ENCODE peak calls at places on chromosome 20, in eight cellular contexts. D, P, O, E, Z, A, Y and W are unnamed samples.

GRCh38 chr20:25211273-25211672 is 15.8 kb downstream of the ENTPD6 start:
- DNase-seq in E (no peak), P (no peak), Z (no peak), A (no peak), O (no peak), Y (no peak), D (no peak), W (no peak)

GRCh38 chr20:52833901-52834300 is 138.3 kb upstream of the TSHZ2 start:
- DNase-seq in D (no peak), A (no peak), O (no peak), Y (no peak), E (no peak), P (no peak), Z (no peak), W (no peak)

GRCh38 chr20:62482136-62482833 is 6.5 kb upstream of the GATA5 start:
- DNase-seq in E (no peak), P (no peak), A (no peak), Y (no peak), D (no peak), Z (peak; percentile 62), O (no peak), W (no peak)

GRCh38 chr20:21090112-21090737 is 15.9 kb downstream of the LINC00237 start:
- DNase-seq in P (no peak), D (no peak), Z (no peak), O (no peak), Y (no peak), A (no peak), E (no peak), W (no peak)

GRCh38 chr20:16290358-16290757 is 282.9 kb downstream of the KIF16B start:
- DNase-seq in Y (no peak), A (no peak), O (no peak), D (no peak), E (no peak), Z (no peak), P (no peak), W (no peak)

GRCh38 chr20:856361-856775 is 22.9 kb downstream of the FAM110A start:
- DNase-seq in D (no peak), O (peak; percentile 95), P (no peak), Y (peak; percentile 98), A (peak; percentile 22), Z (no peak), E (peak; percentile 68), W (peak; percentile 43)

GRCh38 chr20:23595941-23596340 is 9.8 kb downstream of the CST9 start:
- DNase-seq in A (no peak), O (no peak), Z (no peak), Y (no peak), D (no peak), E (no peak), P (no peak), W (no peak)

GRCh38 chr20:62991196-62991807 is 15.5 kb downstream of the BHLHE23 start:
- DNase-seq in D (no peak), O (no peak), E (no peak), Y (no peak), A (no peak), P (no peak), Z (no peak), W (no peak)

GRCh38 chr20:2626853-2627541 is 25.4 kb upstream of the NOP56 start:
- DNase-seq in O (peak; percentile 56), P (no peak), E (peak; percentile 81), Z (no peak), Y (peak; percentile 78), A (peak; percentile 83), D (no peak), W (no peak)

GRCh38 chr20:25496968-25497401 is 88.3 kb downstream of the NINL start:
- DNase-seq in Y (peak; percentile 95), P (no peak), A (no peak), O (no peak), D (no peak), E (no peak), Z (no peak), W (no peak)

GRCh38 chr20:23334111-23334510 is 16.5 kb upstream of the NXT1 start:
- DNase-seq in D (no peak), Z (no peak), O (no peak), Y (no peak), P (no peak), E (no peak), A (no peak), W (no peak)

DNA sequence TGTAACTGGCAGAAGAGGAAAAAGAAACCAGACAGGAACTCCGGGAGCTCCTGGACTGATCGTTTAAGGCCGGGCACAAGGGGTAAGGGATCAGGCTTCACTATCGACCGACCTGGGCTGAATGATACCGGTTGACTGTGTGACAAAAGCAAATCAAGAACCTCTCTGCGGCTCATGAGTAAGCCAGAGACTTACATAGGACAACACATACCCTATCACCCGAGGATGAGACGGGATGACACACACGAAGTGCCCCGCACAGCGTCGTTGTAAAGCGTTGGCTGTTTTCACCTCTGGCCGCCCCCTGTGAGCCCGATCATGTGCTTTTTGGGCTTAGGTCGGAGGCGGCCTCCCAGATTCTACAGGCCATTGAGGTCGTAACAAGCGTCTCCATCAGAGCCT is 695 bp upstream of the TGIF2 start:
- DNase-seq in Z (peak; percentile 61), Y (no peak), E (no peak), O (no peak), P (peak; percentile 60), A (peak; percentile 28), D (peak; percentile 36), W (peak; percentile 73)
- H3K4me3 ChIP-seq in Z (peak overlapping the region; percentile 33), Y (no peak overlapping the region), E (peak overlapping the region; percentile 35), O (peak overlapping the region; percentile 70), P (peak overlapping the region; percentile 39), A (peak overlapping the region; percentile 76), D (peak overlapping the region; percentile 31), W (peak overlapping the region; percentile 17)

GRCh38 chr20:47706345-47706744 is 78.9 kb downstream of the SULF2 start:
- DNase-seq in E (no peak), Y (no peak), A (no peak), P (no peak), O (no peak), Z (no peak), D (no peak), W (no peak)
- H3K4me3 ChIP-seq in E (no peak overlapping the region), Y (no peak overlapping the region), A (no peak overlapping the region), P (no peak overlapping the region), O (no peak overlapping the region), Z (no peak overlapping the region), D (no peak overlapping the region), W (no peak overlapping the region)

GRCh38 chr20:44981736-44982406 is 15.6 kb downstream of the STK4 start:
- DNase-seq in E (no peak), A (no peak), O (no peak), Y (no peak), Z (no peak), D (no peak), P (no peak), W (no peak)

GRCh38 chr20:44983095-44983674 is 16.9 kb downstream of the STK4 start:
- DNase-seq in A (no peak), Y (no peak), P (no peak), O (no peak), Z (no peak), D (no peak), E (no peak), W (no peak)

GRCh38 chr20:44976698-44977097 is 10.4 kb downstream of the STK4 start:
- DNase-seq in A (no peak), E (no peak), Z (no peak), O (no peak), Y (no peak), P (no peak), D (no peak), W (no peak)

GRCh38 chr20:44979090-44979621 is 12.8 kb downstream of the STK4 start:
- DNase-seq in Y (no peak), E (peak; percentile 59), P (peak; percentile 64), D (no peak), O (no peak), Z (no peak), A (peak; percentile 63), W (peak; percentile 78)
- H3K4me3 ChIP-seq in Y (no peak overlapping the region), E (no peak overlapping the region), P (peak overlapping the region; percentile 16), D (no peak overlapping the region), O (no peak overlapping the region), Z (no peak overlapping the region), A (no peak overlapping the region), W (peak overlapping the region; percentile 80)

GRCh38 chr20:50870572-50871161 is 60.6 kb downstream of the ADNP start:
- DNase-seq in D (peak; percentile 95), O (no peak), E (no peak), P (no peak), Y (no peak), Z (peak; percentile 77), A (peak; percentile 5), W (no peak)
- H3K4me3 ChIP-seq in D (peak overlapping the region; percentile 30), O (no peak overlapping the region), E (no peak overlapping the region), P (no peak overlapping the region), Y (no peak overlapping the region), Z (no peak overlapping the region), A (no peak overlapping the region), W (no peak overlapping the region)

DNA sequence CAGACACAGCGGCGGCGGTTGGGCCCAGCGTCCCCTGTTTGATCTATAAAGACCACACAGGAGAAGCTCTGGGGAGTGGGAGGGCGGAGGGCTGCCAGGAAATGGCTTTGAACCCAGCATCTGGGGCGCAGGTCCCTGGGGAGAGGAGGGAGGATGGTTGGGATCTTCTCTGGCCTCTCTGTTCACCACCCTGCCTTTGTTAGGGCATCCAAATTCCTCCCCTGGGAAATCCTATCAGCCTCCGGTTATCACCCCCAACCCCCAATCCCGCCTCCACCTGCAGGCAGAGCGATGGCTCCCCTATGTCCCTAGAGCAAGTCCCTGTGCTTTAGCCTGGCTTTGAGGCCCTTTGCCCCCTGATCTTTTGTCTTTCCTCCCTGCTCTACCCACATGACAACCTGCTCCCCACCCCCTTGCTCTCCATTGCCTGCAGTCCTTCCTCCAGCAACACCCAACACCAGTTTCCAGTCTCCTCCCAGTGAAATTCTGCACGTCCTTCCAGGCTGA is 7.1 kb downstream of the XKR7 start:
- DNase-seq in P (no peak), O (no peak), Z (no peak), E (no peak), Y (no peak), A (no peak), D (no peak), W (no peak)
- H3K4me3 ChIP-seq in P (no peak overlapping the region), O (no peak overlapping the region), Z (no peak overlapping the region), E (no peak overlapping the region), Y (no peak overlapping the region), A (no peak overlapping the region), D (no peak overlapping the region), W (no peak overlapping the region)